ENCODE peak calls at places on chromosome 4, in five cellular contexts. O is activated naive CD8-positive, alpha-beta T cell treated with anti-CD3 and anti-CD28 coated beads, Interleukin-2, amount 50 U/mL, for 24 hours; Z is ACHN; D is stimulated activated CD4-positive, alpha-beta T cell treated with anti-CD3 and anti-CD28 coated beads, Interleukin-12 subunit alpha, Interleukin-12 subunit beta, amount 100 ng/mL, for 4 hours; K is DMS53. U is an unnamed sample.

GRCh38 chr4:54632537-54632936 is 25.2 kb upstream of the KIT start:
- DNase-seq in O (no peak), Z (no peak), D (no peak), K (no peak), U (no peak)

GRCh38 chr4:159142254-159142653 is 39.4 kb downstream of the RAPGEF2 start:
- DNase-seq in O (no peak), Z (no peak), D (no peak), K (peak; percentile 81), U (no peak)

GRCh38 chr4:72899214-72899613 is 170.3 kb downstream of the COX18 start:
- DNase-seq in O (no peak), Z (no peak), D (no peak), K (no peak), U (no peak)

GRCh38 chr4:54898163-54898562 is 227.2 kb downstream of the KDR start:
- DNase-seq in O (no peak), Z (no peak), D (no peak), K (no peak), U (no peak)

GRCh38 chr4:168483786-168484185 is 3.5 kb upstream of the DDX60L start:
- DNase-seq in O (no peak), Z (no peak), D (no peak), K (no peak), U (no peak)

GRCh38 chr4:76459291-76459723 is 24.3 kb downstream of the SHROOM3 start:
- DNase-seq in O (no peak), Z (peak; percentile 90), D (no peak), K (no peak), U (no peak)

GRCh38 chr4:176579233-176579632 is 213.5 kb downstream of the VEGFC start:
- DNase-seq in O (no peak), Z (no peak), D (no peak), K (peak; percentile 91), U (no peak)

GRCh38 chr4:87654487-87655044 is 4.5 kb downstream of the DMP1 start:
- DNase-seq in O (no peak), Z (no peak), D (no peak), K (peak; percentile 3), U (no peak)

GRCh38 chr4:105620640-105621323 is 68.4 kb downstream of the ARHGEF38 start:
- DNase-seq in O (no peak), Z (peak; percentile 86), D (no peak), K (peak; percentile 71), U (no peak)

GRCh38 chr4:143538979-143539669 is 25.6 kb downstream of the SMARCA5 start:
- DNase-seq in O (peak; percentile 16), Z (no peak), D (no peak), K (no peak), U (no peak)

GRCh38 chr4:94507708-94508107 is 56.0 kb downstream of the PDLIM5 start:
- DNase-seq in O (no peak), Z (peak; percentile 27), D (no peak), K (no peak), U (no peak)

GRCh38 chr4:3765271-3766206 is 646 bp upstream of the ADRA2C start:
- DNase-seq in O (peak; percentile 10), Z (peak; percentile 51), D (no peak), K (no peak), U (peak; percentile 65)

GRCh38 chr4:24001486-24001885 is 111.6 kb upstream of the PPARGC1A start:
- DNase-seq in O (no peak), Z (no peak), D (no peak), K (no peak), U (no peak)

GRCh38 chr4:72468904-72469502 is 100.0 kb downstream of the ADAMTS3 start:
- DNase-seq in O (no peak), Z (peak; percentile 48), D (no peak), K (peak; percentile 55), U (no peak)

U was measured in progenitor cell of endocrine pancreas.